ENCODE peak calls at places on chromosome 9, in eight cellular contexts. I, G, A, O, Q, Y, S and L are unnamed samples.

GRCh38 chr9:134461436-134461982 is 135.3 kb downstream of the RXRA start:
- DNase-seq in I (no peak), G (no peak), A (no peak), O (no peak), Q (no peak), Y (no peak), S (peak; percentile 38), L (no peak)

GRCh38 chr9:133703571-133704399 is 34.4 kb downstream of the SARDH start:
- DNase-seq in I (no peak), G (no peak), A (no peak), O (peak; percentile 52), Q (no peak), Y (peak; percentile 68), S (no peak), L (peak; percentile 9)

GRCh38 chr9:106846847-106847246 is 16.1 kb upstream of the ZNF462 start:
- DNase-seq in I (peak; percentile 67), G (peak; percentile 40), A (no peak), O (no peak), Q (no peak), Y (no peak), S (peak; percentile 73), L (no peak)

GRCh38 chr9:121262450-121262849 is 5.5 kb upstream of the GSN start:
- DNase-seq in I (no peak), G (no peak), A (no peak), O (no peak), Q (no peak), Y (no peak), S (peak; percentile 67), L (no peak)

GRCh38 chr9:126692041-126692758 is 78.5 kb downstream of the LMX1B start:
- DNase-seq in I (no peak), G (no peak), A (no peak), O (no peak), Q (no peak), Y (no peak), S (no peak), L (peak; percentile 43)

GRCh38 chr9:4970970-4971641 is 14.0 kb upstream of the JAK2 start:
- DNase-seq in I (no peak), G (no peak), A (no peak), O (peak; percentile 59), Q (no peak), Y (no peak), S (no peak), L (no peak)

GRCh38 chr9:99056876-99057664 is 47.8 kb upstream of the TGFBR1 start:
- DNase-seq in I (peak; percentile 90), G (peak; percentile 89), A (no peak), O (peak; percentile 65), Q (no peak), Y (no peak), S (peak; percentile 78), L (no peak)

GRCh38 chr9:110555971-110556370 is 23.6 kb downstream of the SVEP1 start:
- DNase-seq in I (peak; percentile 97), G (peak; percentile 82), A (peak; percentile 27), O (no peak), Q (peak; percentile 50), Y (no peak), S (peak; percentile 95), L (peak; percentile 61)

GRCh38 chr9:14136646-14137370 is 177.1 kb downstream of the NFIB start:
- DNase-seq in I (no peak), G (no peak), A (no peak), O (no peak), Q (no peak), Y (no peak), S (no peak), L (no peak)

GRCh38 chr9:34578241-34579096 is 11.1 kb downstream of the CNTFR start:
- DNase-seq in I (peak; percentile 63), G (peak; percentile 43), A (no peak), O (no peak), Q (no peak), Y (peak; percentile 44), S (peak; percentile 69), L (no peak)
- H3K4me3 ChIP-seq in I (no peak overlapping the region), G (no peak overlapping the region), A (no peak overlapping the region), O (no peak overlapping the region), Q (peak overlapping the region; percentile 34), Y (peak overlapping the region; percentile 18), S (no peak overlapping the region), L (peak overlapping the region; percentile 33)

DNA sequence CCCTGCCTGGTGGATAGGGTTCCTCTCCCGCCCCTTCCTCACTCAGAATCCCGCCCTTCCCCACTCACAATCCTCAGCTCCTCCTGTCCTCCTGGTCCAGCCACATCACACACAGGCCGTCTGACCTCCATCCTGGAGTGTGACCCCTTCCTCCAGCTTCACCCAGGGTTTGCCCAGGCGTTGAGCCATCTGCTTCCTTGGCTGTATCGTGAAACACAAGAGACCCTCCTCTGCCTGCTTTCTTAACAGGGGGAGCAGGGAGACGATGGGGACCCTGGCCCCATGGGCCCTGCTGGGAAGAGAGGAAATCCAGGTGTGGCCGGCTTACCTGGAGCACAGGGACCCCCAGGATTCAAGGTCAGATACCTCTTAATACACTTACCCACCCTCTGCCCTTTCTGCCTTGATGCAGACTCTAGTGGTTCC is 32.3 kb upstream of the ORM1 start:
- DNase-seq in I (no peak), G (no peak), A (no peak), O (no peak), Q (peak; percentile 32), Y (peak; percentile 28), S (no peak), L (peak; percentile 40)
- H3K4me3 ChIP-seq in I (no peak overlapping the region), G (no peak overlapping the region), A (no peak overlapping the region), O (no peak overlapping the region), Q (no peak overlapping the region), Y (no peak overlapping the region), S (no peak overlapping the region), L (no peak overlapping the region)

DNA sequence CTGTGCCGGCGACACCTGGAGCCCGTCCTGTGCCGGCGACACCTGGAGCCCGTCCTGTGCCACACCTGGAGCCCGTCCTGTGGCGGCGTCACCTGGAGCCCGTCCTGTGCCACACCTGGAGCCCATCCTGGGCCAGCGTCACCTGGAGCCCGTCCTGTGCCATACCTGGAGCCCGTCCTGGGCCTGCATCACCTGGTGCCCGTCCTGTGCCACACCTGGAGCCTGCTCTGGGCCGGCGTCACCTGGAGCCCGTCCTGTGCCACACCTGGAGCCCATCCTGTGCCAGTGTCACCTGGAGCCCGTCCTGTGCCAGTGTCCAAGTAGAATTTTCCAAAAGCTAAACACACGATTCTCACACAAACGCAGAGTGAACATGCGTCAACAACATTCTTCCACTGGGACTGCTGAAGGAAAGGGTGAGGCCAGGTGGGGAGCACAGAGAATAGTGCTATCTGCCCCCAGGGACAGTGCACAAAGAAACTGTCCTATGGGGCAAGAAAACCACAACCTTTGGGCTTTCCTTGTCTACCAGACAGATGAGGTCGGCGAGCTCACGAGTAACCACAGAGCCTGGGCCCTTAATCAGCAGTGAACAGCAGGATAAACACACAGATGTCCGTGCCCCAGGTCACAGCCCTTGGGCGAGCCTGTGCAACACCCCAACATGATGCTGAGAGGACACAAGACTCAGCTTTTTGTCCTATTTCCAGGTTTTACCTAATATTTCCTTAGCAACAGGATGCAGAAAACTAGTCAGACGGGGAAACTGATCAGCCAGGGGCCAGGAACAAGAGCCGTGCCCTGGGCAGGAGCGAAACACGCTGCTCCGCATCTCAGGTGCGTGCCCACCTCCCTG is 7.9 kb downstream of the QSOX2 start:
- DNase-seq in I (no peak), G (no peak), A (no peak), O (no peak), Q (no peak), Y (no peak), S (no peak), L (no peak)
- H3K4me3 ChIP-seq in I (no peak overlapping the region), G (no peak overlapping the region), A (no peak overlapping the region), O (no peak overlapping the region), Q (no peak overlapping the region), Y (no peak overlapping the region), S (no peak overlapping the region), L (no peak overlapping the region)

GRCh38 chr9:129887210-129888084 is 52.2 kb downstream of the USP20 start:
- DNase-seq in I (peak; percentile 70), G (peak; percentile 73), A (no peak), O (peak; percentile 94), Q (no peak), Y (no peak), S (peak; percentile 26), L (no peak)
- H3K4me3 ChIP-seq in I (no peak overlapping the region), G (no peak overlapping the region), A (no peak overlapping the region), O (peak overlapping the region; percentile 78), Q (peak overlapping the region; percentile 42), Y (no peak overlapping the region), S (no peak overlapping the region), L (peak overlapping the region; percentile 46)

DNA sequence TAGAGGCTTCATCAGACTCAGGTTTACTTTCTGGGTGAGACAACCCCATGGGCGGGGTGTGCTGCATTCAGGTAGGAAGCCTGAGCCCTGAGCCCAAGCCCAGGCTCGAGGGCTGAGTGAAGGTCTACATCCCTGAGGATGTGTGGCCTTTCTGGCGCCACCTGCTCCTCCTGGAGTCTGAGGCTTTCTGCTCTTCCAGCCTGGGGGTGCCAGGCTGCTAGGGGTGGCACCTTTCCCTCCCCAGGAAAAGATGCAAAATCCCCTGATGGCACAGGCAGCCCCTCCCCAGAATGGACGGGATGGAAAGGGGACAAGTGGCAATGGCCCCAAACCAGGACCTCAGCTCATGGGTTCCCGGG is 44.4 kb upstream of the PRRC2B start:
- DNase-seq in I (no peak), G (no peak), A (no peak), O (no peak), Q (no peak), Y (no peak), S (no peak), L (no peak)
- H3K4me3 ChIP-seq in I (no peak overlapping the region), G (no peak overlapping the region), A (no peak overlapping the region), O (no peak overlapping the region), Q (peak overlapping the region; percentile 37), Y (peak overlapping the region; percentile 38), S (no peak overlapping the region), L (no peak overlapping the region)

GRCh38 chr9:96169901-96170300 is 132.1 kb downstream of the HSD17B3 start:
- DNase-seq in I (no peak), G (no peak), A (no peak), O (no peak), Q (no peak), Y (no peak), S (no peak), L (no peak)
- H3K4me3 ChIP-seq in I (no peak overlapping the region), G (no peak overlapping the region), A (no peak overlapping the region), O (no peak overlapping the region), Q (no peak overlapping the region), Y (no peak overlapping the region), S (no peak overlapping the region), L (no peak overlapping the region)

DNA sequence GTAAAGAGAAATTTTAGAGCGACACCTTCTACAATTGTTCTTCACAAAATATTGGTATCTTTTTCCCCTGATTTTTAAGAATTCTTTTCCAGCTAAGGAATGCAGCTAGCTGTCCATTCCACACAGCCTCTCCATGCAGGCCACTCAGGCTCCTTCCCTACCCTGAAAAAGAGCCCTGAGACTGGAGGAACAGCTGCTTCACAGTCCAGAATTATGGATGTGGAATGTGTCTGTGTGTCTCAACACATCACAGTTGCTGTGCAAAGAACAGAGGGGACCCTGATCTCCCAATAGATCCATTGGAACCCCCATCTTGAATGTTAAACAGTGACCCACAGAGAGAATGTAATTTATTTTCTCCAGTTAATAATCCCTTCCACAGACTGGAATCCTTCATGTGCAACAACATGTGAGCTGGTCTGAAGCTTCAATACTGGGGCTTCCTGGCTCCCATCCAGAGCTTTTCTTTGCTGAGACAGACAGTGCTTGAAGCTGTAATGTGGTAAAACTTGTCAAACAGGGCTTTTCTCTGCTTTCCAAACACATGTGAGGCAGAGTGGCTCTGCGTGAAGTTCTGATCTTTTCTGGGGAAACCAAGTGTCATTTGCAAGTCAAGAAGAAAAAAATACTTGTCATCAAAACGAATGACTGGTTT is 53.3 kb upstream of the SMC5 start:
- DNase-seq in I (peak; percentile 22), G (no peak), A (no peak), O (no peak), Q (no peak), Y (no peak), S (no peak), L (no peak)
- H3K4me3 ChIP-seq in I (no peak overlapping the region), G (no peak overlapping the region), A (no peak overlapping the region), O (no peak overlapping the region), Q (no peak overlapping the region), Y (no peak overlapping the region), S (no peak overlapping the region), L (no peak overlapping the region)